ENCODE peak calls at places on chromosomes 4 and X, in five cellular contexts. M is A549, W is K562, F is HepG2, A is GM12878. C is an unnamed sample.

GRCh38 chrX:38886112-38886511 is 84.9 kb downstream of the MID1IP1 start:
- DNase-seq in A (no peak), W (no peak), M (no peak), F (no peak), C (no peak)

GRCh38 chrX:51862920-51863319 is 30.5 kb upstream of the MAGED1 start:
- DNase-seq in A (no peak), F (no peak), W (no peak), M (no peak), C (no peak)

GRCh38 chrX:86148024-86148511 is at the start of gene DACH2:
- DNase-seq in A (no peak), F (peak; percentile 40), W (peak; percentile 5), M (peak; percentile 58), C (peak; percentile 47)

GRCh38 chr4:119861731-119862130 is 204.9 kb downstream of the MAD2L1 start:
- DNase-seq in A (no peak), W (no peak), M (no peak), F (no peak), C (no peak)

GRCh38 chr4:95549246-95550138 is 719 bp upstream of the UNC5C start:
- DNase-seq in A (peak; percentile 38), M (no peak), W (no peak), F (no peak), C (peak; percentile 41)

GRCh38 chr4:179855471-179855870 is 2387.7 kb upstream of the TENM3 start:
- DNase-seq in M (no peak), F (no peak), A (no peak), W (no peak), C (no peak)

GRCh38 chrX:57137481-57137880 is 284 bp upstream of the SPIN2A start:
- DNase-seq in W (no peak), A (no peak), F (no peak), M (no peak), C (no peak)

GRCh38 chr4:3303445-3303824 is 10.6 kb downstream of the RGS12 start:
- DNase-seq in W (no peak), M (no peak), F (no peak), A (no peak), C (no peak)

GRCh38 chr4:26813698-26814097 is 46.9 kb upstream of the STIM2 start:
- DNase-seq in M (no peak), W (no peak), F (no peak), A (no peak), C (no peak)

GRCh38 chrX:134294548-134294947 is 57.6 kb downstream of the CCDC160 start:
- DNase-seq in A (no peak), F (no peak), M (no peak), W (peak; percentile 5), C (peak; percentile 1)

GRCh38 chr4:110412354-110412753 is 63.6 kb upstream of the ENPEP start:
- DNase-seq in W (no peak), F (no peak), A (no peak), M (no peak), C (no peak)

GRCh38 chr4:64784125-64784524 is 374.9 kb upstream of the TECRL start:
- DNase-seq in W (no peak), M (no peak), A (no peak), F (no peak), C (peak; percentile 88)

GRCh38 chrX:56233100-56233499 is 944 bp downstream of the KLF8 start:
- DNase-seq in F (no peak), W (no peak), A (no peak), M (no peak), C (no peak)

GRCh38 chr4:120304801-120305200 is 238.2 kb upstream of the MAD2L1 start:
- DNase-seq in W (no peak), M (no peak), F (no peak), A (no peak), C (no peak)

GRCh38 chr4:171101845-171102244 is 711.4 kb upstream of the GALNTL6 start:
- DNase-seq in F (no peak), W (no peak), M (no peak), A (no peak), C (no peak)

GRCh38 chrX:133437356-133437755 is 22.1 kb upstream of the GPC4 start:
- DNase-seq in A (no peak), F (no peak), W (no peak), M (no peak), C (no peak)

GRCh38 chr4:127249066-127249766 is 383.5 kb upstream of the INTU start:
- DNase-seq in F (no peak), W (peak; percentile 3), M (no peak), A (no peak), C (no peak)

GRCh38 chrX:123736333-123736921 is 3.6 kb upstream of the THOC2 start:
- DNase-seq in A (no peak), M (no peak), W (no peak), F (no peak), C (no peak)

GRCh38 chr4:14257903-14258302 is 630.4 kb upstream of the BOD1L1 start:
- DNase-seq in M (no peak), A (no peak), W (no peak), F (no peak), C (no peak)

GRCh38 chr4:106162278-106162677 is 153.7 kb downstream of the TBCK start:
- DNase-seq in A (no peak), M (no peak), F (no peak), W (no peak), C (no peak)

GRCh38 chr4:154982187-154983047 is 201.3 kb downstream of the RBM46 start:
- DNase-seq in M (peak; percentile 32), W (peak; percentile 42), A (peak; percentile 15), F (peak; percentile 32), C (peak; percentile 61)

GRCh38 chrX:18172970-18173369 is 47.7 kb downstream of the BEND2 start:
- DNase-seq in F (no peak), W (peak; percentile 51), A (no peak), M (no peak), C (no peak)

GRCh38 chrX:14676431-14676830 is 147.1 kb downstream of the GLRA2 start:
- DNase-seq in W (no peak), A (no peak), M (no peak), F (no peak), C (peak; percentile 31)

GRCh38 chr4:128840711-128841318 is 31.3 kb downstream of the JADE1 start:
- DNase-seq in A (no peak), F (no peak), M (no peak), W (no peak), C (no peak)

GRCh38 chr4:38660838-38661237 is 3.2 kb upstream of the KLF3 start:
- DNase-seq in W (no peak), F (no peak), A (no peak), M (no peak), C (no peak)

GRCh38 chrX:21373637-21374162 is 518 bp upstream of the CNKSR2 start:
- DNase-seq in F (no peak), M (peak; percentile 28), W (no peak), A (no peak), C (no peak)

DNA sequence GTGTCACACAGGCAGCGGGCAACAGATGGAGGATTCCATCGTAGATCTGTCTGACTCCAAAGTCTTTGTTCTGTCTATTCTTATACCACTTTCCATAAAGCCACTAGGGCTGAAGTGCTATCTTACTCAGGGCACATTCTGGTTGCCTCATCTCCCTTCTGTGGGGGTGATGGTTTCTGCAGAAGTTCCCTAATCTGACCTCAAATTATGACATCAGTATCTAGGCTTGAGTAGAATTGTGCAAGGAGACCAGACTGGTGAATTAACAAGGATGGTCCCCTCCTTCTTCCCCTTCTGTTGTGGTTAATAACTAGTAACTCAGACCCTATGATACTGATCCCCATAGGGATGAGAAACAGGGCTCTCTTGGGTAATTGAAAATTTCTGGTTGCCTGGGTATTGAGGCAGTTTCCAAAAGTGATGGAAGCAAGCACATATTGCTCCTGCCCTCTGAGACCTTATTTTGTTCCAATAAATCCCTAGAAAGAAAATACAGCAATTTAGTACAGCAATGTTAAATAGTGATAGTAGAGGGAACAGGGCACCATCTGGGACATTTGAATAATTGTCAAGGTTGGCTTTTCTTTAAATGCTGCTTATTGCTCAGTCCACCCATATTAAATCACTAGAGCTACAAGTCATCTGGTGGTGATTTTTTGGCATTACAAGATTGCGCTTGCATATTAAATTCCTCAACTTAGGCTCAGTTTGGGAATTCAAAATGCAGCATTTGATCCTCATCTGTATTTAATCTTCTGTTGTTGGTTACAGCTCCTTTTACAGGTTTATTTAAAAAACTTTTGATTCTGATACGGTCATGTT is 57.3 kb upstream of the AP1S2 start:
- DNase-seq in M (no peak), W (peak; percentile 3), A (no peak), F (no peak), C (no peak)
- TF ChIP-seq MYC in M (no peak), W (no peak), A (no peak), F (no peak), C (no peak)

DNA sequence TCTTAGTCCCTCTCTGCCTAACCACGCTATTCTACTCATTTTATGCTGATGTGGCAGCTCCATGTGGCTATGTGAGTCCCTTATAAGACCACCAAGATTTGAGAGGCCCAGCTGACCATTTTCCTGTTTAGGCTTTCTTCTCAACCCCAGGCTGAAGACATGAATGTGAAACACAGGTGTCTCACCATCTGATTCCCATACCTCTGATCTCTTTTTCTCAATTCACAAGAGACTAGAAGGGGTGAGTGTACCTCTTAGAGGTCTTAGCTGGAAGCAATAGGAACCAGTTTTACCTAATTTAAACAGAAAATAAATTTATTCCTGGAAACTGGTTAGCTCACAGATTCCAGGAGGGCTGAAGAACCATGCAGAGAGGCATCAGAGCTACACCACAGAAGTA is 276.5 kb upstream of the FMR1 start:
- DNase-seq in W (no peak), A (no peak), M (no peak), F (no peak), C (no peak)
- H3K4me2 ChIP-seq in W (no peak overlapping the region), A (no peak overlapping the region), M (no peak overlapping the region), F (no peak overlapping the region), C (no peak overlapping the region)

DNA sequence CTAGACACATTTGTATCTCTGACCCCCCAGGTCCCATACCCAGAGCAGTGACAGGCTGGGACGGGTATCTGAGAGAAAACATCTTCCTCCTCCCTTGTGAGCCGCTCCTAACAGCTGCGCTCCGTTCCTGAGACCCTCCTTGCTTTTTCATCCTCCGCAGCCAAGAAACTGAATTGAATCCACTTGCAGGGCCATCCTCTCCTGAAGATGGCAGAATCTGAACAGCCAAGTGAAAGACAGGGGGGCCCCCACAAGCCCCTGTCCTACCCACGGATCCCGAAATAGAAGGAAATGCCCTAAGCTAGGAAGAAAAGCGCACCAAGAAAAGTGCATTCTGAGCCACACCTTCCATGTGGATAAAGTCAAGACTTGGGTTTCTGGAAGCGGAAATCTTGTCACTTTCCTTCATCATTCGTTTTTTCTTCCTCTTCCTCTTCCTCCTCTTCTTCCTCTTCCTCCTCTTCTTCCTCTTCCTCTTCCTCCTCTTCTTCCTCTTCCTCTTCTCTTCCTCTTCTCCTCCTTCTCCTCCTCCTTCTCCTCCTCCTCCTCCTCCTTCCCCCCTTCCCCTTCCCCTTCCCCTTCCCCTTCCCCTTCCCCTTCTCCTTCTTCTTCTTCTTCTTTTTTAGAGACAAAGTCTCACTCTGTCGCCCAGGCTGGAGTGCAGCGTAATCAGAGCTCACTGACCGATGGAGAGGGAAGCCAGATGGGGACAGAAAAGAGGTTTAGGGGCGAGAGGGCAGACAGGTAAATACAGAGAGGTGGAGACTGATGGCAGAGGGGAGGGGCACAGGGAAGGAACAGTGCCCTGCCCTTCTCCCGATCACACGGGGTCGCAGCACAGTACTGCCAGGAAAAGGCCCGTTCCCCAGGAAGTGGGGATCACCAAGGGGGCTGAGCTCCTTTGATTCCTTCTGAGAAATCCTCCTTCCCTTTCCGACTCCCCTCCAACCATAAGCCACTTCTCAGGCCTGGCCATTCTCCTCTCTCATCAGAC is 85.9 kb upstream of the WWC2 start:
- DNase-seq in W (no peak), A (no peak), M (no peak), F (no peak), C (no peak)
- TF ChIP-seq MYC in W (no peak), A (no peak), M (no peak), F (no peak), C (no peak)

DNA sequence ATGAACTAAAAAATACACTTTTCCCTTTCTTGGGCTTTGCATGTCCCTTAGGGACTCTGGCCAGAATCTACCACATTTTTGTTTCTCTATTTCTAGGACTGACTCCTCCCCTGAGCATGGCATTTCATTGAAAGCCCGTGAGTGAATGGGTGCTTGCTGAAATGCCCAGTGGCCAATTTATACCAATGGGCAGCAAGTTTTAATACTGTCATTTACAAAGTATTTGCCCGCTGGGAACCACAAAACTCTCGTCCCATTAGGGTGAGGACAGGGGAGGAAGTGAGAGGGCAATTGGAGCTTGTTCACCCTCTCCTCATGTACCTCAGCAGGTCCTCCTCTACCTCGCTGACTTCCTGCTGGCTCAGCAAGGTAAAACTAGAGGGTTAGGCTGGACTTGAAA is 1.1 kb downstream of the SRPX2 start:
- DNase-seq in A (no peak), W (no peak), F (no peak), M (no peak), C (peak; percentile 17)
- H3K4me2 ChIP-seq in A (no peak overlapping the region), W (no peak overlapping the region), F (no peak overlapping the region), M (peak overlapping the region; percentile 79), C (peak overlapping the region; percentile 95)

C was measured in endothelial cell of umbilical vein.